ENCODE peak calls at places on chromosomes 6 and 20, in six cellular contexts. N is CD8-positive, alpha-beta T cell; E is CD4-positive, alpha-beta T cell; Y is uterus; Z is AG09319; Q is adrenal gland. T is an unnamed sample.

GRCh38 chr6:4732691-4733315 is 43.4 kb upstream of the CDYL start:
- DNase-seq in Z (peak; percentile 38), Q (peak; percentile 78), Y (peak; percentile 72), N (no peak), E (no peak), T (peak; percentile 95)

GRCh38 chr6:105207524-105208269 is 27.9 kb upstream of the POPDC3 start:
- DNase-seq in Y (no peak), E (no peak), Q (no peak), N (no peak), Z (no peak), T (peak; percentile 57)

GRCh38 chr6:101666256-101666655 is 272.7 kb downstream of the GRIK2 start:
- DNase-seq in N (no peak), E (no peak), Z (no peak), Q (no peak), Y (no peak), T (peak; percentile 78)

GRCh38 chr6:3318226-3318625 is 59.5 kb downstream of the PSMG4 start:
- DNase-seq in Q (no peak), N (no peak), E (peak; percentile 28), Y (peak; percentile 3), Z (no peak), T (no peak)

GRCh38 chr20:6828794-6829423 is 61.4 kb downstream of the BMP2 start:
- DNase-seq in E (no peak), N (no peak), Y (peak; percentile 28), Q (peak; percentile 76), Z (peak; percentile 16), T (peak; percentile 15)

GRCh38 chr6:91132461-91132860 is 545.6 kb upstream of the MAP3K7 start:
- DNase-seq in Q (no peak), Z (no peak), E (no peak), N (no peak), Y (no peak), T (no peak)

GRCh38 chr20:46251211-46251673 is 57.1 kb downstream of the CDH22 start:
- DNase-seq in N (no peak), Y (no peak), Z (no peak), Q (no peak), E (no peak), T (no peak)

GRCh38 chr20:4102381-4102780 is 87.0 kb upstream of the RNF24 start:
- DNase-seq in Y (no peak), Z (no peak), N (no peak), E (no peak), Q (no peak), T (peak; percentile 39)

DNA sequence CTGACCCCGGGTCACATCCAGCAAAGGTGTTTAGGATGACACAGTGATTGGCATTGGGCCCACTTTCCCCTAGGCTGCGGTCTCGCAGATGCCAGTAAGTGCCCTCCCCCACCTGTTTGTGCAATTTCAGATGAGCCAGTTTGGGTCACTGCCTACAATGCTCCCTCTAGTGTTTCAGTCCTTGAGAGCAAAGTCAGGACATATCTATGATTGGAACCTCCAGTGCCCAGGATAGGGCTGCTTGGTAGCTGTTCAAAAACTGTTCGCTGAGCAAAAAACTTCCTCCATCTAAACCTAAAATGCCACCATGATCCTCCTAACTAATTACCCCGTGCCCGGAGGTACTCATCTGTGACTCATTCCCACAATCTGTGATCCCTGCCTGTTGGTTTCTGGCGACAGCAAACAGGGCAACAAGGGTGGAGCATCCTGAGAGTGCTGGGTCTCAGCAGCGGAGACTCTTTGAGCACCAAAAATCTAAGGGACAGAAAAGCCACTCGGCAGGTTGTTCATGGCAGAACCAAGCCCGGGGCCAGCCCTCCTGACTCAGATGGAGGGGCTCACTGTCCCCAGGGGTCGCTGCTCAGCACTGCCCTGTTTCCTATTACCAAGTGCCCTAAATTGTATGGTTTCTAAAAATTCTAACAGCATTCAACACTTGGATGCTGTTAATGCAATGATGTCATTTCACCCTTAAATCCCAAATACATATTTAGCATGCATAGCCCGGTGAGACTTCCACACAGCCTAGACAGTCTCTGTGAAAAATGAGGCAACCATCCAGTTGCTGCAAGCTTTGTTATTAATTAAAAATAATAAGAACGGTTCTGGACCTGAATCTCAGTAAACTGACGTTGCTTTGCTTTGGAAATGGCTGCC is 5.0 kb downstream of the VSX1 start:
- DNase-seq in Q (peak; percentile 64), Z (no peak), E (no peak), Y (peak; percentile 41), N (no peak), T (no peak)
- TF ChIP-seq CTCF in Q (peak; percentile 29), Z (peak; percentile 13), E (no peak), Y (no peak), N (no peak), T (peak; percentile 51)

GRCh38 chr6:111731404-111732195 is 125.9 kb upstream of the TRAF3IP2 start:
- DNase-seq in N (no peak), Z (no peak), E (no peak), Y (no peak), Q (no peak), T (no peak)

GRCh38 chr6:111730835-111731234 is 125.2 kb upstream of the TRAF3IP2 start:
- DNase-seq in E (no peak), N (no peak), Y (no peak), Z (no peak), Q (peak; percentile 33), T (no peak)

GRCh38 chr6:111734068-111734825 is 128.6 kb upstream of the TRAF3IP2 start:
- DNase-seq in E (no peak), N (no peak), Z (no peak), Q (no peak), Y (no peak), T (no peak)

GRCh38 chr6:111736005-111736607 is 130.4 kb upstream of the TRAF3IP2 start:
- DNase-seq in Z (no peak), Q (no peak), E (no peak), N (no peak), Y (no peak), T (peak; percentile 6)

GRCh38 chr6:111732390-111732789 is 126.7 kb upstream of the TRAF3IP2 start:
- DNase-seq in Y (no peak), E (no peak), N (no peak), Q (no peak), Z (no peak), T (no peak)
- TF ChIP-seq CTCF in Y (no peak), E (no peak), N (no peak), Q (no peak), Z (no peak), T (no peak)

GRCh38 chr20:47664068-47664437 is 121.2 kb downstream of the SULF2 start:
- DNase-seq in Z (no peak), Q (no peak), Y (no peak), N (no peak), E (no peak), T (no peak)
- TF ChIP-seq CTCF in Z (no peak), Q (no peak), Y (no peak), N (no peak), E (peak; percentile 37), T (peak; percentile 70)

GRCh38 chr6:116012966-116013365 is 47.7 kb downstream of the FRK start:
- DNase-seq in Z (no peak), N (no peak), E (no peak), Y (no peak), Q (no peak), T (no peak)

GRCh38 chr6:116012471-116012949 is 48.2 kb downstream of the FRK start:
- DNase-seq in Z (no peak), E (no peak), Q (no peak), N (no peak), Y (no peak), T (no peak)

GRCh38 chr6:116011520-116011919 is 49.2 kb downstream of the FRK start:
- DNase-seq in Z (no peak), N (no peak), E (no peak), Q (no peak), Y (no peak), T (no peak)

GRCh38 chr6:116010400-116011095 is 50.1 kb downstream of the FRK start:
- DNase-seq in Y (peak; percentile 54), Q (peak; percentile 84), N (peak; percentile 4), Z (no peak), E (peak; percentile 10), T (peak; percentile 73)

GRCh38 chr6:116011096-116011401 is 49.6 kb downstream of the FRK start:
- DNase-seq in E (no peak), N (no peak), Y (no peak), Q (no peak), Z (no peak), T (no peak)
- TF ChIP-seq CTCF in E (peak; percentile 66), N (no peak), Y (no peak), Q (no peak), Z (no peak), T (peak; percentile 20)

GRCh38 chr6:98516869-98517268 is 317.5 kb upstream of the POU3F2 start:
- DNase-seq in Z (no peak), N (no peak), Y (no peak), Q (no peak), E (no peak), T (no peak)

GRCh38 chr6:98514073-98514720 is 320.2 kb upstream of the POU3F2 start:
- DNase-seq in Y (no peak), N (no peak), E (no peak), Z (no peak), Q (no peak), T (no peak)
- TF ChIP-seq CTCF in Y (no peak), N (no peak), E (no peak), Z (no peak), Q (no peak), T (no peak)

DNA sequence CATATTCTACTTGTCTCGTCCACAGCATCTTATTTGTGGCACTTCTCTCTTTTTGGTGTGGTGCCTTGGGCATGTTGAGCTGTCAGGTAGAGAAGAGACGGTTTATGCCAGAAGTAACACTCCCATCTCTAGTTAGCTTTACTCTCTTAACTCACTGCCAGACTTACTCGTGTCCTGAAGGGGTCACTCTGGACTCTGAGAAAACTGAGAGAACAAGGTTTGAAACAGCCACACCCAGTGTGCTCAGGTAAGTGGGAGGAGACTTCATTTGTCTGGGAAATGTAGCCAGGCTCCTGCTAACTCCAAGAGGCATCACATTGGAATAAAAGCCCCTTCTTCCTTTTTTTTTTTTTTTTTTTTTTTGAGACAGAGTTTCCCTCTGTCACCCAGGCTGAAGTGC is 360.8 kb downstream of the QKI start:
- DNase-seq in E (no peak), N (no peak), Z (no peak), Y (no peak), Q (no peak), T (no peak)
- TF ChIP-seq CTCF in E (no peak), N (no peak), Z (no peak), Y (no peak), Q (no peak), T (no peak)

T was measured in HFFc6.